ENCODE peak calls at places on chromosomes 3 and 15, in five cellular contexts. C, V, L, A and T are unnamed samples.

GRCh38 chr3:163043074-163043473 is 1546.5 kb downstream of the OTOL1 start:
- DNase-seq in C (no peak), V (no peak), L (no peak), A (peak), T (no peak)

GRCh38 chr3:129020691-129021090 is 19.6 kb downstream of the EFCC1 start:
- DNase-seq in C (no peak), V (no peak), L (no peak), A (no peak), T (no peak)

GRCh38 chr3:141446737-141447136 is 40.1 kb upstream of the RASA2 start:
- DNase-seq in C (no peak), V (no peak), L (no peak), A (no peak), T (no peak)

GRCh38 chr3:141246224-141246957 is 14.8 kb downstream of the PXYLP1 start:
- DNase-seq in C (no peak), V (no peak), L (no peak), A (no peak), T (no peak)

GRCh38 chr3:126081618-126082333 is 2.1 kb downstream of the SLC41A3 start:
- DNase-seq in C (no peak), V (no peak), L (no peak), A (peak), T (no peak)

GRCh38 chr3:100401674-100402036 is 316 bp downstream of the LNP1 start:
- DNase-seq in C (peak), V (peak), L (peak), A (peak), T (no peak)

GRCh38 chr3:152836269-152836668 is 1.3 kb downstream of the P2RY1 start:
- DNase-seq in C (no peak), V (no peak), L (no peak), A (no peak), T (no peak)

GRCh38 chr3:13305623-13306022 is 114.5 kb downstream of the NUP210 start:
- DNase-seq in C (no peak), V (no peak), L (no peak), A (no peak), T (no peak)

GRCh38 chr3:58332575-58333179 is at the start of gene PXK:
- DNase-seq in C (peak), V (peak), L (peak), A (peak), T (peak)

GRCh38 chr3:56188201-56188600 is 280.1 kb downstream of the ERC2 start:
- DNase-seq in C (no peak), V (no peak), L (no peak), A (no peak), T (no peak)

GRCh38 chr3:8840556-8840955 is 71.1 kb upstream of the OXTR start:
- DNase-seq in C (no peak), V (no peak), L (no peak), A (peak), T (no peak)

GRCh38 chr3:181252626-181253025 is 263.1 kb upstream of the DNAJC19 start:
- DNase-seq in C (no peak), V (no peak), L (no peak), A (no peak), T (no peak)

GRCh38 chr15:63238796-63239195 is 38.6 kb upstream of the APH1B start:
- DNase-seq in C (no peak), V (no peak), L (no peak), A (peak), T (no peak)

GRCh38 chr3:52532838-52533622 is 627 bp downstream of the NT5DC2 start:
- DNase-seq in C (no peak), V (peak), L (peak), A (peak), T (peak)

GRCh38 chr3:46860381-46861292 is 2.6 kb downstream of the MYL3 start:
- DNase-seq in C (no peak), V (peak), L (no peak), A (no peak), T (no peak)

GRCh38 chr3:138434276-138434874 is at the start of gene ESYT3:
- DNase-seq in C (no peak), V (peak), L (peak), A (peak), T (no peak)

GRCh38 chr15:45719490-45719889 is 84.7 kb downstream of the SQOR start:
- DNase-seq in C (no peak), V (no peak), L (no peak), A (peak), T (no peak)

GRCh38 chr15:41160639-41161315 is 44.7 kb upstream of the INO80 start:
- DNase-seq in C (no peak), V (no peak), L (no peak), A (no peak), T (no peak)

GRCh38 chr15:53297828-53298227 is 461.6 kb downstream of the WDR72 start:
- DNase-seq in C (no peak), V (no peak), L (no peak), A (no peak), T (no peak)

GRCh38 chr15:60605879-60606304 is 127.0 kb upstream of the ICE2 start:
- DNase-seq in C (no peak), V (no peak), L (no peak), A (peak), T (no peak)

GRCh38 chr15:60831540-60831939 is 352.6 kb upstream of the ICE2 start:
- DNase-seq in C (no peak), V (no peak), L (no peak), A (no peak), T (no peak)

GRCh38 chr3:51710631-51711351 is 3.9 kb downstream of the GRM2 start:
- DNase-seq in C (peak), V (peak), L (no peak), A (no peak), T (no peak)

GRCh38 chr15:101294731-101295606 is at the start of gene SNRPA1:
- DNase-seq in C (peak), V (peak), L (peak), A (peak), T (peak)

GRCh38 chr15:69624816-69625215 is 172.2 kb downstream of the RPLP1 start:
- DNase-seq in C (no peak), V (no peak), L (no peak), A (no peak), T (no peak)